ENCODE peak calls at places on chromosome 6, in nine cellular contexts. O is brain microvascular endothelial cell; S is prostate gland; A is GM12878; D is CD8-positive, alpha-beta T cell; E is tibial nerve; T is esophagus squamous epithelium; G is psoas muscle; W is uterus. Q is an unnamed sample. For H3K36me3, the result is how much of the 10 kb centered on the place peaks cover.

GRCh38 chr6:169495601-169496000 is 206.2 kb downstream of the WDR27 start:
- DNase-seq in G (no peak), A (no peak), D (no peak), S (no peak), T (no peak), W (no peak), O (no peak), E (no peak), Q (no peak)

GRCh38 chr6:137033828-137034227 is 10.9 kb downstream of the IL20RA start:
- DNase-seq in G (no peak), E (no peak), S (no peak), O (no peak), W (no peak), A (peak), D (peak), T (no peak), Q (no peak)

GRCh38 chr6:77292564-77293546 is 170.4 kb downstream of the HTR1B start:
- DNase-seq in T (no peak), O (peak), A (no peak), W (no peak), S (no peak), D (no peak), E (no peak), G (no peak), Q (no peak)

GRCh38 chr6:41649596-41649995 is 11.3 kb downstream of the MDFI start:
- DNase-seq in O (no peak), G (no peak), D (no peak), W (no peak), E (no peak), T (no peak), S (no peak), A (no peak), Q (no peak)

GRCh38 chr6:30493643-30494250 is 4.4 kb downstream of the HLA-E start:
- DNase-seq in A (no peak), O (no peak), W (no peak), G (no peak), D (peak), S (no peak), T (no peak), E (no peak), Q (no peak)

GRCh38 chr6:11317885-11318771 is 85.7 kb upstream of the NEDD9 start:
- DNase-seq in D (peak), O (peak), A (no peak), W (peak), T (no peak), G (peak), E (peak), S (no peak), Q (peak)

GRCh38 chr6:119742188-119742803 is 392.7 kb upstream of the MAN1A1 start:
- DNase-seq in D (peak), E (peak), G (peak), A (no peak), O (peak), S (peak), T (no peak), W (no peak), Q (peak)

GRCh38 chr6:38720295-38720694 is 5.2 kb downstream of the DNAH8 start:
- DNase-seq in S (no peak), G (no peak), O (no peak), D (no peak), A (no peak), T (no peak), W (no peak), E (no peak), Q (no peak)

GRCh38 chr6:170225852-170226417 is 64.9 kb downstream of the DLL1 start:
- DNase-seq in O (no peak), D (no peak), E (no peak), G (peak), S (peak), W (peak), T (no peak), A (no peak), Q (no peak)

GRCh38 chr6:165684333-165684732 is 21.3 kb upstream of the PDE10A start:
- DNase-seq in T (no peak), D (no peak), O (no peak), W (no peak), G (no peak), A (no peak), E (no peak), S (no peak), Q (no peak)

GRCh38 chr6:17156966-17157365 is 55.1 kb downstream of the STMND1 start:
- DNase-seq in S (no peak), O (no peak), E (no peak), G (no peak), D (no peak), W (no peak), T (no peak), A (no peak), Q (no peak)

GRCh38 chr6:163757506-163757905 is 343.0 kb downstream of the QKI start:
- DNase-seq in O (no peak), W (no peak), G (no peak), S (no peak), D (no peak), A (no peak), E (no peak), T (no peak), Q (no peak)

GRCh38 chr6:157459327-157459726 is 78.3 kb downstream of the ZDHHC14 start:
- DNase-seq in W (no peak), D (no peak), O (no peak), A (no peak), T (no peak), S (no peak), G (no peak), E (no peak), Q (no peak)

GRCh38 chr6:44475779-44476434 is 88.4 kb downstream of the CDC5L start:
- DNase-seq in E (peak), S (peak), T (no peak), O (peak), G (peak), A (no peak), W (peak), D (peak), Q (peak)

GRCh38 chr6:88982720-88983119 is 19.3 kb upstream of the RNGTT start:
- DNase-seq in E (peak), A (peak), T (no peak), D (no peak), W (peak), G (peak), O (peak), S (peak), Q (no peak)

GRCh38 chr6:5640614-5641013 is 366.1 kb downstream of the NRN1 start:
- DNase-seq in O (no peak), T (no peak), E (no peak), W (no peak), A (no peak), G (no peak), S (no peak), D (no peak), Q (no peak)

GRCh38 chr6:151341481-151342195 is 49.7 kb downstream of the ZBTB2 start:
- DNase-seq in D (no peak), W (no peak), E (no peak), O (no peak), G (no peak), S (no peak), T (no peak), A (no peak), Q (no peak)

GRCh38 chr6:138818496-138819194 is 22.8 kb downstream of the ECT2L start:
- DNase-seq in G (no peak), T (no peak), E (no peak), D (no peak), O (no peak), W (no peak), A (peak), S (no peak), Q (no peak)

GRCh38 chr6:36284359-36284758 is 14.5 kb downstream of the PNPLA1 start:
- DNase-seq in W (no peak), O (no peak), E (no peak), G (no peak), D (no peak), A (no peak), T (no peak), S (no peak), Q (no peak)

GRCh38 chr6:14464716-14465115 is 347.1 kb downstream of the CD83 start:
- DNase-seq in A (no peak), E (no peak), O (no peak), D (no peak), S (no peak), G (no peak), T (no peak), W (no peak), Q (no peak)

GRCh38 chr6:71621918-71622519 is 264.3 kb upstream of the RIMS1 start:
- DNase-seq in S (no peak), O (no peak), D (no peak), T (no peak), E (no peak), G (no peak), A (no peak), W (no peak), Q (no peak)

GRCh38 chr6:26538936-26539615 is 910 bp downstream of the HMGN4 start:
- DNase-seq in S (no peak), D (peak), T (no peak), W (no peak), O (no peak), G (no peak), E (no peak), A (no peak), Q (no peak)

GRCh38 chr6:45577836-45578504 is 200.2 kb upstream of the SUPT3H start:
- DNase-seq in A (no peak), G (no peak), E (no peak), O (no peak), D (no peak), W (no peak), T (no peak), S (no peak), Q (no peak)

GRCh38 chr6:43927525-43928210 is 157.7 kb downstream of the VEGFA start:
- DNase-seq in E (no peak), T (no peak), O (no peak), G (no peak), D (no peak), W (no peak), A (no peak), S (no peak), Q (no peak)

GRCh38 chr6:18360188-18360587 is 27.0 kb upstream of the RNF144B start:
- DNase-seq in E (no peak), D (no peak), W (no peak), T (no peak), G (no peak), S (no peak), O (no peak), A (no peak), Q (no peak)

GRCh38 chr6:151443911-151444621 is 7.9 kb downstream of the RMND1 start:
- DNase-seq in W (no peak), D (no peak), E (no peak), G (no peak), S (no peak), O (no peak), T (no peak), A (no peak), Q (no peak)

GRCh38 chr6:117907600-117908245 is 659 bp downstream of the SLC35F1 start:
- DNase-seq in T (no peak), D (no peak), W (no peak), G (peak), O (no peak), A (no peak), S (no peak), E (no peak), Q (no peak)

GRCh38 chr6:5905431-5906339 is 101.0 kb downstream of the NRN1 start:
- DNase-seq in G (peak), W (peak), D (no peak), E (peak), O (peak), A (no peak), S (no peak), T (no peak), Q (peak)

GRCh38 chr6:150370112-150370511 is 1.3 kb downstream of the IYD start:
- DNase-seq in A (no peak), S (no peak), G (no peak), W (no peak), T (no peak), O (no peak), D (no peak), E (no peak), Q (no peak)

GRCh38 chr6:26233608-26234420 is 131.2 kb upstream of the BTN3A2 start:
- DNase-seq in T (no peak), A (peak), G (no peak), S (peak), O (no peak), D (peak), W (peak), E (no peak), Q (no peak)

DNA sequence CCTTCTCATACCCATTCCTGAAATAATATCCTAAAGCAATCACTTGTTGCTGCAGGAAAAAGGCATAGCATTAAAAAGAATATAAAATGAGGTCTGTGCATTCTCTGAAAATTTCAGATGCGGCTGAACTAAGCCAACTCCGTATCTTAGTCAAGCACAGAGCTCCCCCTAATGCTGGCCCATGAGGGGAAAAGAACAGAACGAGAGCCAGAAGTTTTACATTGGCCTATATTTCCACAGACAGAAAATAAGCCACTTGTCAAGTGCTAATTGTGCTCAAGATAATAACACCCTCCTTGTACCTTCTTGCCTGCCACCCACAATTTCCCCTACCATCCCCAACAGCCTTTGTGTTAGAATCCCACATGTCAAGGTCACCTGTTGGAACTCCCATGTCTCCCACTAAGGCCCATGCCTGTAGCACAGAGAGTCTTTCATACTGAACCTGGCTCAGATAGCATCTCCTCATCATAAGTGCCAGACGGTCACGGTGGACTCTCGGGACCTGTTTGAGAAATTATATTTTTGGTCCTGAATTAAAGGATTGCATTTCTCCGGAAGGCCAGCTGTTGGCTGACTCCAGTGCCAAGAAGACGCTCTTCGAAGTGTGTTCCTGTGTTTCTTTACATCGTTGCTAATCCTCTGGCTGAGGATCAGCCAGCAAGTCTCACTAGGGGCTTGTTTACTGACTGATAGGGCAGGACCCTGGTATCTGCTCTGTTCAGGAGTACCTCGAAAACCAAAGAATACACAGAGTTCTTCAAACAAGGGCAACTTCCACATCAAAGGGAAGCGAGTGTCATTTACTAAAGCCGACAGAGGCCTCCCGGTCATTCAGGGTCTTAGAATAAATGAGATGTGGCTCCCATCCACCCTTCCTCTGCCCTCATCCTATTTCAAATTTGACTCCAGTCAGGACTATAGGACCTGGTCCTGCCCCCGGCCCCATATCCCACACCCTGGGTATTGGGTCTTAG is 183.4 kb upstream of the FBXL4 start:
- DNase-seq in W (no peak), S (no peak), T (no peak), D (no peak), E (no peak), G (no peak), A (no peak), O (no peak), Q (no peak)
- TF ChIP-seq CTCF in W (no peak), S (no peak), T (no peak), D (no peak), E (no peak), G (no peak), A (no peak), O (peak), Q (no peak)

DNA sequence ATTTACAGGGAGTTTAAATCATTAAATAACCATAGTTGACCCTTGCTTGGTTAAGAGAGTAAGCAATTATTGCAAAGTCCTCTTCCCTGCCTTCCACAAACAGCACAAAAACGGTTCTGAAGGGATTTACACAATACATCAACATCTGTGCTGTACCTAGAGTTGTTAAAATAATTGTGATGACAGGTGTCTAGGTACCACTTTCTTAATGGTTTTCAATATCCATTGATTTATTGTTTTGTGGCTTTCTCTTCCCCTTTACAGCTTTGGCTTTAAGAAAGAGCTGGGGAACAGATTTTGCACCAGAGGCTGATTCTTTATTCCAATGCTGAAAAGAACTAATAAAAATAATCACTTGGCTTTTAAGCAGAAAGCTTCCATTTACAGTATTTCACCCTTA is 598 bp upstream of the SOX4 start:
- DNase-seq in E (no peak), D (no peak), S (no peak), G (no peak), A (no peak), T (no peak), O (no peak), W (no peak), Q (no peak)
- H3K4me3 ChIP-seq in E (peak), D (peak), S (peak), G (peak), A (peak), T (peak), O (peak), W (peak), Q (no peak)

DNA sequence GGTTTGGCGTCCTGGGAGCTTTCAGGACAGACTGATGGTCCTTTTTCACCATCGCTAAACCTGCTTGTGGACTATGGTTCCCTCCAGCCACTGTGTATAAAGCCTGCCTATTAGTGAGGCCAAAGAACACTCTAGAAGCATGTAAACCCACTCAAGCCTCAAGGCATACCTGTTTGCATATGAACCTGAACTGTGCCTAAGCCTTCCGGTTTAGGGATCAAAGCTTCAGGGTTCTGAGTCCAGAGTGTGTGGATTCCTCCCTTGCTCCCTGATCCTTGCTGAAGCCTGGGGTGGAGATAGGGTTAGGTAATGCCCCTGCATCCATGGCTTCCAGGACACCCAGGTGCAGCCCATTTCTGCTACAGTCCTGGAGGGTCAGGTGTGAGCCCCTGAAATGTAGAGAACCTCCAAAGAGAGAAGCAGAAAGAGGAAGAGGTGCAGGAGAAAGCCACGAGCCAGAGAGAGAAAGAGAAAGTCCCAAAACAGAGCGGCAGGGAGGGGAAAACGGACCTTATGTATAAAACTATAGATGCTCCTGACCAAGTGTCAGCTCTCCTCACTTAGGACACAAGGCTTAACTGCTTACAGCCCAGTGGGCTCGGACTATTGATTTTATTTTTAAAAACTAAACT is 93.3 kb downstream of the SCML4 start:
- DNase-seq in S (no peak), A (no peak), W (no peak), G (no peak), E (no peak), T (no peak), D (peak), O (no peak), Q (no peak)
- H3K36me3 ChIP-seq in S (under half), A (under half), W (under half), G (under half), E (under half), T (under half), D (under half), O (under half), Q (under half)

GRCh38 chr6:158503222-158503621 is 56.7 kb upstream of the TMEM181 start:
- DNase-seq in W (no peak), A (no peak), T (no peak), E (no peak), D (no peak), O (no peak), G (no peak), S (no peak), Q (no peak)
- TF ChIP-seq CTCF in W (no peak), A (no peak), T (no peak), E (no peak), D (no peak), O (no peak), G (no peak), S (no peak), Q (no peak)

GRCh38 chr6:3162565-3163247 is 5.4 kb upstream of the TUBB2A start:
- DNase-seq in S (peak), T (no peak), D (peak), O (peak), G (peak), E (no peak), W (peak), A (no peak), Q (peak)

GRCh38 chr6:3159805-3160781 is 2.7 kb upstream of the TUBB2A start:
- DNase-seq in D (peak), T (peak), E (peak), S (no peak), W (peak), A (no peak), O (no peak), G (peak), Q (no peak)

GRCh38 chr6:3163248-3163594 is 5.9 kb upstream of the TUBB2A start:
- DNase-seq in W (no peak), A (no peak), O (no peak), D (no peak), G (peak), E (peak), S (no peak), T (no peak), Q (no peak)

GRCh38 chr6:3164388-3164787 is 7.0 kb upstream of the TUBB2A start:
- DNase-seq in D (no peak), S (no peak), E (no peak), O (no peak), W (no peak), G (no peak), A (no peak), T (no peak), Q (no peak)

DNA sequence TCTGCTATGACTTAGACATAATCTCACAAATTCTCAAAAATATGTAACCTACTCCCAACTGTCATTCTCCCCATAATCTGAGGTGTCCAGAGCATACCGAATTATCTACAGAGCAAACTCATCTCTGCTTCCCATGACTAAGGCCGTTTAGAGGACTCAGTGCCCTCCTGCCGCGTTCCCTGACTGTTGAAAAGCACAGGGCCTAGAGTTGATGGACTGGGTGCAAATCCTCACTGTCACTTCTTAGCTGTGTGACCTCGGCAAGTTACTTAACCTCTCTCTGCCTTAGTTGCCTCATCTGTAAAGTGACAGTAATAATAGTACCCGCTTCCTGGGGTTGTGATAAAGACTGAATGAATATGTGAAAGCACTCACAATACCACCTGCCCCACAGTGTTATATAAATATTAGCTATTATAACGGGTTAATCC is 4.7 kb upstream of the TUBB2A start:
- DNase-seq in D (no peak), O (no peak), S (no peak), T (no peak), E (no peak), G (no peak), A (no peak), W (no peak), Q (no peak)
- H3K4me3 ChIP-seq in D (peak), O (no peak), S (peak), T (peak), E (peak), G (peak), A (no peak), W (peak), Q (no peak)